ENCODE peak calls at places on chromosomes 6 and 20, in nine cellular contexts. B is GM23338, G is stomach, P is spleen, C is H1, M is HL-60, L is suprapubic skin, U is breast epithelium, E is SK-N-SH. F is an unnamed sample.

GRCh38 chr6:114390176-114390575 is 47.4 kb upstream of the HS3ST5 start:
- DNase-seq in B (peak; percentile 58), G (no peak), P (no peak), C (no peak), M (no peak), L (no peak), U (no peak), E (no peak), F (no peak)

GRCh38 chr20:41697861-41698559 is 79.8 kb upstream of the CHD6 start:
- DNase-seq in B (peak; percentile 77), G (no peak), P (no peak), C (no peak), M (no peak), L (no peak), U (no peak), E (peak; percentile 50), F (no peak)

GRCh38 chr6:134373282-134373922 is 55.5 kb upstream of the SGK1 start:
- DNase-seq in B (no peak), G (no peak), P (peak; percentile 78), C (no peak), M (peak; percentile 77), L (no peak), U (no peak), E (no peak), F (peak; percentile 78)

GRCh38 chr6:129488313-129488712 is 221.7 kb downstream of the ARHGAP18 start:
- DNase-seq in B (no peak), G (no peak), P (no peak), C (no peak), M (no peak), L (no peak), U (no peak), E (no peak), F (no peak)

GRCh38 chr6:129651291-129651691 is 58.7 kb downstream of the ARHGAP18 start:
- DNase-seq in B (no peak), G (no peak), P (no peak), C (no peak), M (no peak), L (no peak), U (no peak), E (no peak), F (no peak)

GRCh38 chr6:37502703-37503485 is 3.2 kb upstream of the CCDC167 start:
- DNase-seq in B (no peak), G (no peak), P (peak; percentile 72), C (no peak), M (no peak), L (no peak), U (no peak), E (no peak), F (no peak)

GRCh38 chr6:165717732-165718465 is 54.9 kb upstream of the PDE10A start:
- DNase-seq in B (no peak), G (no peak), P (no peak), C (no peak), M (no peak), L (no peak), U (no peak), E (no peak), F (no peak)

GRCh38 chr20:5780233-5781217 is 30.3 kb downstream of the SHLD1 start:
- DNase-seq in B (no peak), G (no peak), P (no peak), C (no peak), M (no peak), L (no peak), U (no peak), E (no peak), F (no peak)

GRCh38 chr6:158649289-158650143 is at the start of gene SYTL3:
- DNase-seq in B (no peak), G (peak; percentile 64), P (peak; percentile 92), C (no peak), M (peak; percentile 43), L (peak; percentile 75), U (no peak), E (no peak), F (peak; percentile 70)

DNA sequence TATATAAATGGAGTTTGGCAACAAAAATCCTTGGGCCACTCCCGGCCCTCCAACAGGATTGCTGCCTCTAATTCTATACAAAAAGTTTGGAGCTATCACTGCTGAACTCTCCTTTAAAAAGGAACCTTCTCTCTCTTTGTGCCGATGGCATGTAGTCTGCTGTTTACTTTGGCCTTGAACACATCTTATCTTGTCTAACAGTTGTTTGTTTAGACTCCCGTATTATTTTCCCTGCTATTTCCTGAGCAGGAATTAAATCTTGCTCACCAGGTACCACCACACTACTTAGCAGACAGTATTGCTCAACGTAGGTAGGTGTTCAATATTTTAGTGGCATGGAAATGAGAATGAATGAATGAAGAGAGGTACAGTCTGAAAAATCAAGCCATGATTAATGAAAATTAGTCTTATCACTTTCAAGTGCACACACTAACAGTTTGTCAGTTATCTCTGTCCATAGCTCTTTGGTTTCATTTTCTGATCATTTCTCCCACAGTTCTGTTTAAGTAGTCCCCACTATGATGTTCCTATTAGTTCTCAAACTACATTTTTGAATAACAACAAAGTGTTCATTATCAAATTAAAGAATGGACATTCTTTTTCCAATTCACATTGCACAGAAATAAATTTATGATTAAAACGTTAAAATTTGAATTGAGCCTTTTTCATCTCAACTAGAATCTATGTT is 6.9 kb upstream of the HEY2 start:
- DNase-seq in B (no peak), G (no peak), P (no peak), C (no peak), M (no peak), L (no peak), U (no peak), E (no peak), F (no peak)
- TF ChIP-seq POLR2AphosphoS5 in B (no peak), G (no peak), P (no peak), C (no peak), M (no peak), L (no peak), U (no peak), E (no peak), F (no peak)

GRCh38 chr20:38804682-38805501 is 605 bp upstream of the PPP1R16B start:
- DNase-seq in B (peak; percentile 91), G (peak; percentile 43), P (peak; percentile 91), C (no peak), M (no peak), L (no peak), U (peak; percentile 25), E (no peak), F (no peak)

GRCh38 chr20:38806855-38807655 is 1.6 kb downstream of the PPP1R16B start:
- DNase-seq in B (peak; percentile 22), G (no peak), P (peak; percentile 83), C (peak; percentile 64), M (no peak), L (no peak), U (no peak), E (peak; percentile 43), F (no peak)

GRCh38 chr20:38805958-38806854 is 709 bp downstream of the PPP1R16B start:
- DNase-seq in B (peak; percentile 63), G (no peak), P (peak; percentile 89), C (peak; percentile 74), M (no peak), L (no peak), U (no peak), E (peak; percentile 76), F (no peak)

GRCh38 chr20:38804243-38804642 is 1.3 kb upstream of the PPP1R16B start:
- DNase-seq in B (no peak), G (no peak), P (no peak), C (no peak), M (no peak), L (no peak), U (no peak), E (no peak), F (no peak)

GRCh38 chr20:38805502-38805957 is at the start of gene PPP1R16B:
- DNase-seq in B (peak; percentile 81), G (peak; percentile 50), P (peak; percentile 96), C (peak; percentile 87), M (no peak), L (no peak), U (peak; percentile 27), E (peak; percentile 94), F (no peak)
- TF ChIP-seq POLR2AphosphoS5 in B (peak; percentile 81), G (no peak), P (peak; percentile 88), C (no peak), M (no peak), L (no peak), U (no peak), E (no peak), F (no peak)

GRCh38 chr6:3406928-3407809 is 49.7 kb downstream of the SLC22A23 start:
- DNase-seq in B (no peak), G (no peak), P (no peak), C (no peak), M (no peak), L (no peak), U (no peak), E (no peak), F (no peak)
- TF ChIP-seq POLR2AphosphoS5 in B (no peak), G (no peak), P (no peak), C (no peak), M (no peak), L (no peak), U (no peak), E (no peak), F (no peak)

GRCh38 chr6:76839505-76839904 is 623.8 kb downstream of the HTR1B start:
- DNase-seq in B (no peak), G (no peak), P (no peak), C (no peak), M (no peak), L (no peak), U (no peak), E (no peak), F (no peak)
- TF ChIP-seq POLR2AphosphoS5 in B (no peak), G (no peak), P (no peak), C (no peak), M (no peak), L (no peak), U (no peak), E (no peak), F (no peak)

F was measured in sigmoid colon.